ENCODE peak calls at places on chromosomes 13 and 19, in nine cellular contexts. Z, A, Y, B, Q, C, I, M and T are unnamed samples.

GRCh38 chr13:53121131-53121773 is 92.6 kb downstream of the OLFM4 start:
- DNase-seq in Z (no peak), A (no peak), Y (no peak), B (no peak), Q (no peak), C (no peak), I (no peak), M (no peak), T (no peak)

GRCh38 chr13:77698211-77699058 is 948 bp downstream of the SLAIN1 start:
- DNase-seq in Z (peak), A (no peak), Y (peak), B (peak), Q (no peak), C (peak), I (peak), M (no peak), T (peak)

GRCh38 chr13:38783992-38784875 is 97.4 kb downstream of the FREM2 start:
- DNase-seq in Z (peak), A (no peak), Y (no peak), B (no peak), Q (no peak), C (no peak), I (no peak), M (no peak), T (no peak)

GRCh38 chr13:48775804-48776203 is 122.1 kb downstream of the CYSLTR2 start:
- DNase-seq in Z (no peak), A (peak), Y (no peak), B (no peak), Q (no peak), C (no peak), I (no peak), M (peak), T (no peak)

GRCh38 chr19:3058009-3058820 is 4.1 kb downstream of the TLE5 start:
- DNase-seq in Z (no peak), A (no peak), Y (no peak), B (no peak), Q (no peak), C (no peak), I (no peak), M (no peak), T (no peak)

GRCh38 chr19:34345934-34346333 is 19.1 kb upstream of the GPI start:
- DNase-seq in Z (peak), A (peak), Y (peak), B (peak), Q (peak), C (peak), I (peak), M (peak), T (peak)

GRCh38 chr19:53112286-53112685 is 9.1 kb upstream of the ZNF160 start:
- DNase-seq in Z (no peak), A (no peak), Y (no peak), B (no peak), Q (no peak), C (no peak), I (no peak), M (peak), T (no peak)

GRCh38 chr13:111510502-111511218 is 190.2 kb downstream of the TEX29 start:
- DNase-seq in Z (no peak), A (no peak), Y (no peak), B (no peak), Q (no peak), C (no peak), I (no peak), M (no peak), T (no peak)

GRCh38 chr13:42466123-42466522 is 107.8 kb upstream of the TNFSF11 start:
- DNase-seq in Z (no peak), A (no peak), Y (no peak), B (no peak), Q (no peak), C (no peak), I (no peak), M (no peak), T (no peak)

GRCh38 chr19:44315883-44316282 is 11.1 kb upstream of the ZNF235 start:
- DNase-seq in Z (no peak), A (no peak), Y (no peak), B (no peak), Q (no peak), C (no peak), I (no peak), M (no peak), T (no peak)

GRCh38 chr13:25847635-25848616 is 203.9 kb downstream of the SHISA2 start:
- DNase-seq in Z (no peak), A (no peak), Y (no peak), B (no peak), Q (no peak), C (no peak), I (no peak), M (no peak), T (no peak)

GRCh38 chr19:917323-918151 is at the start of gene KISS1R:
- DNase-seq in Z (peak), A (no peak), Y (no peak), B (no peak), Q (no peak), C (peak), I (no peak), M (peak), T (no peak)

GRCh38 chr19:3785464-3785937 is 680 bp downstream of the MATK start:
- DNase-seq in Z (no peak), A (no peak), Y (no peak), B (no peak), Q (peak), C (peak), I (no peak), M (no peak), T (no peak)

GRCh38 chr19:50155520-50156109 is 7.5 kb downstream of the IZUMO2 start:
- DNase-seq in Z (no peak), A (no peak), Y (no peak), B (no peak), Q (no peak), C (peak), I (no peak), M (no peak), T (no peak)

GRCh38 chr13:51156666-51157065 is 45.6 kb upstream of the C13orf42 start:
- DNase-seq in Z (no peak), A (no peak), Y (no peak), B (no peak), Q (no peak), C (no peak), I (no peak), M (no peak), T (no peak)

GRCh38 chr13:66139250-66139649 is 1090.9 kb downstream of the PCDH9 start:
- DNase-seq in Z (no peak), A (no peak), Y (no peak), B (no peak), Q (no peak), C (no peak), I (no peak), M (no peak), T (no peak)

GRCh38 chr13:87669379-87669978 is 1.7 kb upstream of the SLITRK5 start:
- DNase-seq in Z (peak), A (no peak), Y (no peak), B (no peak), Q (no peak), C (no peak), I (no peak), M (peak), T (no peak)

GRCh38 chr19:35557539-35558399 is 5.7 kb downstream of the ATP4A start:
- DNase-seq in Z (no peak), A (no peak), Y (peak), B (peak), Q (no peak), C (peak), I (peak), M (peak), T (peak)

GRCh38 chr19:32231020-32231419 is 114.4 kb upstream of the ZNF507 start:
- DNase-seq in Z (no peak), A (no peak), Y (no peak), B (no peak), Q (no peak), C (no peak), I (no peak), M (no peak), T (no peak)

GRCh38 chr19:3471954-3472655 is 8.2 kb downstream of the SMIM24 start:
- DNase-seq in Z (no peak), A (no peak), Y (peak), B (peak), Q (no peak), C (peak), I (peak), M (no peak), T (peak)

GRCh38 chr13:21478881-21479808 is 20.0 kb upstream of the ZDHHC20 start:
- DNase-seq in Z (peak), A (peak), Y (no peak), B (no peak), Q (peak), C (peak), I (no peak), M (peak), T (peak)

GRCh38 chr13:56510836-56511235 is 629.9 kb upstream of the PRR20A start:
- DNase-seq in Z (no peak), A (no peak), Y (no peak), B (no peak), Q (no peak), C (no peak), I (no peak), M (no peak), T (no peak)

GRCh38 chr13:97574926-97575325 is 141.0 kb downstream of the RAP2A start:
- DNase-seq in Z (no peak), A (no peak), Y (peak), B (no peak), Q (no peak), C (peak), I (no peak), M (peak), T (peak)

GRCh38 chr13:110853235-110853721 is 61.6 kb downstream of the ANKRD10 start:
- DNase-seq in Z (no peak), A (no peak), Y (no peak), B (no peak), Q (no peak), C (no peak), I (no peak), M (no peak), T (no peak)

GRCh38 chr13:40187324-40187795 is 479.1 kb downstream of the FOXO1 start:
- DNase-seq in Z (no peak), A (no peak), Y (no peak), B (no peak), Q (peak), C (peak), I (no peak), M (no peak), T (no peak)

GRCh38 chr19:55552620-55553019 is 7.3 kb upstream of the SBK3 start:
- DNase-seq in Z (no peak), A (peak), Y (no peak), B (no peak), Q (no peak), C (no peak), I (no peak), M (peak), T (no peak)

GRCh38 chr19:5880604-5881078 is 10.3 kb upstream of the FUT5 start:
- DNase-seq in Z (no peak), A (peak), Y (peak), B (no peak), Q (no peak), C (no peak), I (no peak), M (peak), T (peak)

GRCh38 chr19:13078897-13079541 is 23.6 kb downstream of the LYL1 start:
- DNase-seq in Z (no peak), A (no peak), Y (no peak), B (no peak), Q (no peak), C (no peak), I (no peak), M (no peak), T (no peak)

GRCh38 chr19:45913874-45914830 is at the start of gene NANOS2:
- DNase-seq in Z (no peak), A (no peak), Y (no peak), B (no peak), Q (no peak), C (peak), I (no peak), M (no peak), T (no peak)

GRCh38 chr13:76440568-76440967 is 445.6 kb downstream of the KCTD12 start:
- DNase-seq in Z (no peak), A (no peak), Y (no peak), B (no peak), Q (no peak), C (no peak), I (no peak), M (no peak), T (no peak)

GRCh38 chr13:101303512-101303911 is 112.8 kb downstream of the NALCN start:
- DNase-seq in Z (no peak), A (no peak), Y (no peak), B (no peak), Q (no peak), C (no peak), I (no peak), M (no peak), T (no peak)

GRCh38 chr13:44393391-44393790 is 19.8 kb downstream of the SERP2 start:
- DNase-seq in Z (no peak), A (no peak), Y (no peak), B (no peak), Q (no peak), C (no peak), I (no peak), M (no peak), T (no peak)

GRCh38 chr13:48532146-48532472 is 771 bp downstream of the RCBTB2 start:
- DNase-seq in Z (peak), A (peak), Y (no peak), B (no peak), Q (no peak), C (no peak), I (no peak), M (peak), T (no peak)

GRCh38 chr13:59906413-59907027 is 257.2 kb downstream of the DIAPH3 start:
- DNase-seq in Z (peak), A (no peak), Y (no peak), B (no peak), Q (no peak), C (no peak), I (no peak), M (peak), T (no peak)

GRCh38 chr13:60402022-60402421 is 5.0 kb downstream of the TDRD3 start:
- DNase-seq in Z (no peak), A (no peak), Y (no peak), B (no peak), Q (no peak), C (no peak), I (no peak), M (peak), T (no peak)

GRCh38 chr13:112703935-112704633 is 14.2 kb downstream of the ATP11A start:
- DNase-seq in Z (no peak), A (no peak), Y (no peak), B (no peak), Q (no peak), C (no peak), I (no peak), M (no peak), T (no peak)